ENCODE peak calls at places on chromosomes 3 and 15, in five cellular contexts. H is tibial nerve, G is A549, E is transverse colon, T is SK-N-SH. L is an unnamed sample. For H3K9me3, the result is how much of the 10 kb centered on the place peaks cover.

GRCh38 chr3:105466495-105467080 is 99.9 kb downstream of the ALCAM start:
- DNase-seq in E (no peak), G (no peak), H (no peak), T (no peak), L (no peak)

GRCh38 chr15:29125382-29126207 is 144.0 kb downstream of the NSMCE3 start:
- DNase-seq in T (no peak), G (no peak), E (no peak), H (no peak), L (no peak)

GRCh38 chr3:50136714-50137405 is 18.3 kb upstream of the SEMA3F start:
- DNase-seq in T (peak), H (no peak), E (no peak), G (no peak), L (no peak)

GRCh38 chr15:60961541-60961940 is 267.6 kb downstream of the RORA start:
- DNase-seq in G (no peak), H (no peak), T (no peak), E (no peak), L (no peak)

GRCh38 chr3:134603480-134603879 is 47.3 kb downstream of the KY start:
- DNase-seq in H (no peak), T (no peak), E (no peak), G (no peak), L (no peak)

GRCh38 chr3:138898301-138898700 is 48.6 kb downstream of the FOXL2 start:
- DNase-seq in H (no peak), G (no peak), E (no peak), T (no peak), L (no peak)

GRCh38 chr3:51974277-51974962 is 444 bp upstream of the ABHD14A start:
- DNase-seq in T (peak), E (peak), H (peak), G (no peak), L (no peak)

GRCh38 chr15:76162784-76163428 is 103.1 kb downstream of the TMEM266 start:
- DNase-seq in G (no peak), H (no peak), T (no peak), E (no peak), L (no peak)

GRCh38 chr3:190130700-190131099 is 10.0 kb upstream of the P3H2 start:
- DNase-seq in G (no peak), H (no peak), E (no peak), T (no peak), L (no peak)

GRCh38 chr3:53286727-53287412 is 31.0 kb upstream of the TKT start:
- DNase-seq in E (no peak), H (no peak), G (no peak), T (no peak), L (no peak)

GRCh38 chr15:64681424-64682024 is 93.9 kb downstream of the RBPMS2 start:
- DNase-seq in T (peak), E (peak), H (peak), G (peak), L (no peak)

GRCh38 chr3:148880681-148881080 is 15.6 kb downstream of the CPA3 start:
- DNase-seq in G (peak), H (no peak), E (no peak), T (peak), L (no peak)

GRCh38 chr3:177213806-177214528 is 16.7 kb upstream of the TBL1XR1 start:
- DNase-seq in G (no peak), H (no peak), T (no peak), E (peak), L (no peak)
- TF ChIP-seq EP300 in G (no peak), H (no peak), T (no peak), E (no peak), L (no peak)

GRCh38 chr3:62372621-62373041 is 719 bp downstream of the FEZF2 start:
- DNase-seq in E (no peak), G (no peak), H (no peak), T (peak), L (no peak)

GRCh38 chr3:62371735-62372591 is 1.4 kb downstream of the FEZF2 start:
- DNase-seq in G (no peak), H (no peak), T (peak), E (no peak), L (no peak)

GRCh38 chr3:62370112-62371031 is 3.0 kb downstream of the FEZF2 start:
- DNase-seq in E (no peak), G (no peak), H (no peak), T (peak), L (no peak)

GRCh38 chr3:62369476-62369743 is 3.9 kb downstream of the FEZF2 start:
- DNase-seq in T (no peak), E (no peak), G (no peak), H (no peak), L (no peak)

DNA sequence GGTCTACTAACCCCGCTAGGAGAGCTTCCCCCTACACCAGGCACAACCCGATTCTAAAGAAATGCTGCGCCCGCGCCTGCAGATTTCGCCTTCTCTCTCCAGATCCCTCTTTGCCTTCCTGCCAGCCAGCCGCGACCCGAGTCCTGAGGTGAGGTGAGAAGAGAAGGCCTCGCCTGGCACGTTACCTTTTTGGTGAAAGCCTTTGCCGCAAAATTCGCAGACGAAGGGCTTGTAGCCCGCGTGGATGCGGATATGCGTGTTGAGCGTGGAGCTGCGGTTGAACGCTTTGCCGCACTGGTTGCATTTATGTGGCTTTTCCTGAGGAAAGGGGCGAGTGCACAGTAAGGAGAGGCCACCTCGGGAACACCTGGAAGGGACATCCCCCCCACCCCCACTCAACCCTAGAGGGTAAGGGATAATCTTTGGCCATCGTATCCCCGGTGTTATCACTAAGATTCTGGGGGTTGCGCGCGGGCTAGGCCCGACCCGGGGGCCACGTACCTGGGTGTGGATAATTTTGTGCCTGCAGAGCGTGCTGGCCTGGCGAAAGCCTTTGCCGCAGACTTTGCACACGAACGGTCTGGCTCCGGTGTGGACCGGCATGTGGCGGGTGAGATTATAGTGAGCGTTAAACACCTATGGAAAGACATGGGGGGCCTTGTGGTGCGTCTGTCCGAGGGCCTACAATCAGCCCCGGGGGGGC is 2.2 kb downstream of the FEZF2 start:
- DNase-seq in H (no peak), G (no peak), T (peak), E (no peak), L (no peak)
- H3K9me3 ChIP-seq in H (under half), G (under half), T (under half), E (under half), L (under half)

DNA sequence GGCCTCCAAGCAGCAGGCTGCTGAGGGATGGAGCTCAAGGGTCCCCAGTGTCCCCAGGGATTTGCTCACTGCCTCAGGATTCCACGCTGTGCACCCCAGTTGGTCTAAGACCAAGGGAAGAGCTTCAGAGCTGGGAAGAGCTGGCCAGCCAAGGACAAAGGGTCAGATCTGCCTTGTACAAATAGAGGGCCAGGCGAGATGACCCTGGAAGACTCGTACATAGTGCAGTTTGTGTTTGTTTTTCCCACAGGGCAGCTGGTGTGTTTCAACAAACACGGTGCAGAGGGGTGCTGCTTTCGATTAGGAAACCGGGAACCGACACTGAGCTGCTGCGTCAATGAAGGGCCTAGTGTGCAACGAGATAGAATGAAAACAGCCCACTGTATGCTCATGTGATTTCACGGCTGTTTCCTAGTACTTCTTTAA is 56.1 kb upstream of the TRPM1 start:
- DNase-seq in T (no peak), H (no peak), E (no peak), G (no peak), L (no peak)
- TF ChIP-seq EP300 in T (no peak), H (no peak), E (no peak), G (no peak), L (no peak)

DNA sequence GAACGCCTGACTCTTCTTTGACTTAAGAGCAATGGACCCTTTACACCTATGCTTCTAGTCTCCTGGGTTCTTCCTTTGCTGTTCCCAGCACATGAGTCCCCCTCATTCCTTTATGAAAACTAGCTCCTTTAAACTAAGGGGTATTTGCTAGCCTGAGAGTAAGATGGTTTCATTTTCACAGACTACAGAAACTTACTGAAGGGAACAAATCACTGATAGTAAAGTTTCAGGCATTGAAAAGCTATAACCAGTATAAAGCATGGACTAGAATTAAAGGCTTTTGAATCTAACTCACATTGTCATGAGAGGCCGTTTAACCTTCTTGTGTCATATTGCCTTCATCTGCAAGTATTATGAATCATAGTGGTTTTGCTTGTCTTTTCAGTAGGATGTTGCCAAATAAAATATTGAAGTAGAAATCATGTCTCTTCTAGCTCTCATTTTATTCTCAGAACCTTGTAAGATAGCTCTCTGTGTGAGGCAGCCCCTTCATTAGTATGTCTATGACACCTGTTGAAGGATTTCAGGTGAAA is 765.9 kb downstream of the NR2F2 start:
- DNase-seq in G (no peak), E (no peak), T (no peak), H (no peak), L (no peak)
- H3K9me3 ChIP-seq in G (under half), E (under half), T (under half), H (under half), L (under half)

GRCh38 chr15:96264351-96264798 is 66.1 kb upstream of the NR2F2 start:
- DNase-seq in G (no peak), E (no peak), T (no peak), H (no peak), L (no peak)
- TF ChIP-seq EP300 in G (no peak), E (no peak), T (no peak), H (no peak), L (no peak)

DNA sequence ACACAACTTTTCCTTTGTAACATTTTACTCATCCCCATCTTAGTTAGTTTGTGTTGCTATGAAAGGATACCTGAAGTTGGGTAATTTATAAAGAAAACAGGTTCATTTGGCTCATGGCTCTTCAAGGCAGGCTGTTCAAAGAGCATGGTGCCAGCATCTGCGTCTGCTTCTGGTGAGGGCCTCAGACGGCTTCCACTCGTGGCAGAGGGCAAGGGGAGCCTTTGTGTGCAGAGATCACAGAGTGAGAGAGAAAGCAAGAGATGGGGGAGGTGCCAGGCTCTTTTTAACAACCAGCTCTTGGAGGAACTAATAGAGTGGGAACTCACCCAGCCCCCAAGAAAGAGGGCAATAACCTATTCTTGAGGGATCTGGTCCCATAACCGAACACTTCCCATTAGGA is 23.1 kb downstream of the PLA2G4F start:
- DNase-seq in E (no peak), T (no peak), G (no peak), H (no peak), L (no peak)
- H3K9me3 ChIP-seq in E (under half), T (under half), G (under half), H (under half), L (under half)

GRCh38 chr3:84836961-84837360 is 121.8 kb upstream of the CADM2 start:
- DNase-seq in H (no peak), E (no peak), T (no peak), G (no peak), L (no peak)
- TF ChIP-seq EP300 in H (no peak), E (no peak), T (no peak), G (no peak), L (no peak)

DNA sequence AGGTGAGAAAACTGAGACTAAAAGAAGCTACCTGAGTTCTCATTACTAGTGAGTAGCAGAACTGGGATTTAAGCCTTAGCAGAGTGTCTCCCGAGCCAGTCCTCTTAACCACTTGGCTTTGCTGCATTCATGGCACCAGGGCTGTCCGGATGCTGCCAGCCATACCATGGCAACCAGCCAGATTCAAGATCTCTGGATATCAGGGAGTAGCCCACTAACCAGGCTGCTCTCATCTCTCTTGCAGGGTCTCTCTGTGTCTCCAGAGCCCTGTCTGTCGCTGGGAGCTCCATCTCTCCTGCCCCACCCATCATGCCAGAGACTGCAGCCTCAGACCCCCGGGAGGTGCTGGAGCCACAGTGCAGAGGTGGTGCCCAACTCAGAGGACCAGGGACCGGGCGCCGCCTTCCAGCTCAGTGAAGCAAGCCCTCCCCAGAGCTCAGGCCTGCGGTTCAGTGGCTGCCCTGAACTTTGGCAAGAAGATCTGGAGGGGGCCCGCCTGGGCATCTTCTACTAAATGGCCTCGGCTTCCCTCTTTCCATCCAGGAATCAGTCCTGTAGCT is 1.8 kb downstream of the MESP2 start:
- DNase-seq in G (no peak), H (no peak), E (no peak), T (peak), L (no peak)
- H3K9me3 ChIP-seq in G (under half), H (under half), E (under half), T (under half), L (under half)

DNA sequence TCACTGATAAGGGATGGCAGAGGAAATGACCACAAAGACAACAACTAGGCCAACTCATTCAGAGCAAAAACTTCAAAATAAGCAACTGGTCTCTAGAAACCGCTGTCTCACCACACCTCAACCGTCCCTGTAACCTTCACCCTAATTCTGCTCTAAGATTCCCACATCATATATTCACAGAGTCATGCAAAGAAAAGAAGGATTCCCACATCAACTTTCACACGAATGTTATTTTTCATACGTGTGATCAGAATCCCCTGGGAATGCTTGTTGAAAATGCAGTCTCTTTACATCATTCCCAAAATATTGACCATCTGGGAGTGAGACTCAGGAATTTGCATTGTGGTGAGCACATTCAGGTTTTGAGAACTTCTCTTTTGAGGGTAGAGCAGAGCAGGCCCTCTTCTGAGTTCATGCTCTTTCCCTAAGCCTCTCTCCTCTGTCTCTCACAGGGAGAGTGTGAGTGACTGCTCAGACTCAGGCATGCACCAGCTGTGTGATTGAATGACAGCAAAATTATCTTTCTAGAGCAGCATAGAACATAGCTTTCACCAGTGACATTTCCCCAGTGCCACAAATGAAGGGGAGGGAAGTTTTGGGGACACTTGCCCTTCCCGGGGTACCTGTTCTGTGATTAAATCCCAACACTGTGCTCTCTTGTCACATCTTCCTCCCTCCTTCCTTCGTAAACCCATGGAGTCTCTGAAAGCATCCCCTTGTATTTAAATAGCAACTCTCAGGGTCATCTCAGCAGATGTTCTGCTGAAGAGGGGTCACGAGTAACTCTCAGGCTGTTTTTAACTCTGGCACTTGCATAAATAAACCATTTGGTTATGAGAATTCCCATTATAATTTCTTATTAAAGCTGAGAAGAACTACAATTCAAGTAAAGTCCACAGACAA is 170.9 kb downstream of the PLCL2 start:
- DNase-seq in G (no peak), H (no peak), T (no peak), E (no peak), L (no peak)
- TF ChIP-seq EP300 in G (no peak), H (no peak), T (no peak), E (no peak), L (no peak)